ENCODE peak calls at places on chromosomes 11 and 22, in four cellular contexts. J is K562, T is transverse colon, A is spleen. L is an unnamed sample.

GRCh38 chr11:335779-336665 is 15.4 kb upstream of the IFITM3 start:
- DNase-seq in T (no peak), A (peak), J (no peak), L (peak)

GRCh38 chr11:58067685-58068084 is 36.9 kb downstream of the OR6Q1 start:
- DNase-seq in T (no peak), J (no peak), A (no peak), L (no peak)

GRCh38 chr11:100404907-100405306 is 282.2 kb upstream of the ARHGAP42 start:
- DNase-seq in J (no peak), A (peak), T (no peak), L (no peak)

GRCh38 chr11:94144233-94144632 is 15.6 kb downstream of the PANX1 start:
- DNase-seq in J (no peak), T (no peak), A (no peak), L (no peak)

GRCh38 chr11:72014761-72015320 is 16.1 kb downstream of the IL18BP start:
- DNase-seq in T (no peak), J (no peak), A (no peak), L (no peak)

GRCh38 chr11:13222285-13222684 is 55.3 kb upstream of the BMAL1 start:
- DNase-seq in J (no peak), A (no peak), T (no peak), L (no peak)

GRCh38 chr11:45180158-45180887 is 33.9 kb downstream of the PRDM11 start:
- DNase-seq in J (peak), T (peak), A (peak), L (peak)

GRCh38 chr11:65078151-65078550 is 5.7 kb downstream of the CDCA5 start:
- DNase-seq in J (peak), A (peak), T (peak), L (no peak)

GRCh38 chr11:133841279-133842043 is 3.9 kb downstream of the SPATA19 start:
- DNase-seq in A (no peak), J (no peak), T (no peak), L (no peak)

GRCh38 chr11:8671651-8672062 is 10.8 kb downstream of the TRIM66 start:
- DNase-seq in T (no peak), J (no peak), A (no peak), L (peak)

GRCh38 chr11:134938212-134938611 is 526.2 kb upstream of the B3GAT1 start:
- DNase-seq in T (no peak), A (no peak), J (no peak), L (no peak)

GRCh38 chr11:18188796-18189195 is 16.2 kb downstream of the MRGPRX4 start:
- DNase-seq in T (no peak), J (no peak), A (no peak), L (no peak)

GRCh38 chr11:69906453-69906907 is 87.3 kb upstream of the FGF3 start:
- DNase-seq in A (no peak), T (no peak), J (no peak), L (no peak)

GRCh38 chr22:46138058-46138797 is 12.1 kb upstream of the PPARA start:
- DNase-seq in A (peak), J (no peak), T (no peak), L (no peak)

GRCh38 chr11:66639066-66639813 is 737 bp downstream of the RBM4 start:
- DNase-seq in A (no peak), J (no peak), T (peak), L (peak)

GRCh38 chr22:23781533-23781932 is 5.2 kb upstream of the SMARCB1 start:
- DNase-seq in T (no peak), A (no peak), J (peak), L (no peak)

GRCh38 chr11:31500560-31500959 is 8.9 kb downstream of the IMMP1L start:
- DNase-seq in J (no peak), T (no peak), A (no peak), L (no peak)
- TF ChIP-seq POLR2AphosphoS5 in J (no peak), T (no peak), A (no peak), L (no peak)

GRCh38 chr11:1843796-1844195 is 5.0 kb downstream of the TNNI2 start:
- DNase-seq in A (peak), J (no peak), T (no peak), L (no peak)

GRCh38 chr11:1843098-1843473 is 4.3 kb downstream of the TNNI2 start:
- DNase-seq in T (no peak), J (no peak), A (peak), L (no peak)

GRCh38 chr11:1840780-1841480 is 2.1 kb downstream of the TNNI2 start:
- DNase-seq in A (peak), J (no peak), T (no peak), L (no peak)

GRCh38 chr11:1841511-1842148 is 2.8 kb downstream of the TNNI2 start:
- DNase-seq in T (no peak), J (no peak), A (peak), L (no peak)

GRCh38 chr11:1842149-1843097 is 3.6 kb downstream of the TNNI2 start:
- DNase-seq in A (peak), J (no peak), T (no peak), L (no peak)
- TF ChIP-seq POLR2A in A (no peak), J (no peak), T (no peak), L (no peak)

DNA sequence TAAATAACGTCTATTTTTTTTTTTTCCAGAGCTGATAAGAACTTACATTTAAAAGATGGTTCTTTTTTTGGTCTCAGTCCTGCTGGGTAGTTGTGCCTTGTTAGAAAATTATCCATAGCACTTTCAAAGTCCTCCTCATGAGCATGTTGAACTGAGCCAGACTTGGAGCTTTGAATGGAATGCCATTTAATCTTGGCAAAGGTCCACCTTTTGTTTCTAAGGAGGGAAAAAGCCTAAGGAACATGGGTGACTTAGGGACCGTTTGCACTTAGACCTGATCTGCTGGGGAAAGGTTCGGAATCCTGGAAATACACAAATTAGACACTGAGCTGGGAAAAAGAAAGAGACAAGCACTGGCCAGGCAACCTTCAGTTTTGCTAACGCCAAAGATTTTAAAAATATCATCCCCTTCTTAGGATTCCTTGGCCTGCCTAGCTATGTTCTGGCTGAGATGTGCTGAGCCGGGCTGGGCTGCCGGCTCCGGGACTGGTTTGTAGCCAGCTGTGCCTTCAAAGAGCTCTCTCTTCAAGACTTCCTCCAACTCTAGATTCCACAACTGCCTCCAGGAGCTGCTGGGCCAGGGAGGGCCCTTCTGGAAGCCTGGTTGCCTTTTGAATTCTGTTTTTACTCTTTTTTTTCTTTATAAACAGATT is 67.4 kb downstream of the ENDOD1 start:
- DNase-seq in T (no peak), A (no peak), J (no peak), L (peak)
- TF ChIP-seq POLR2AphosphoS5 in T (no peak), A (no peak), J (no peak), L (no peak)

DNA sequence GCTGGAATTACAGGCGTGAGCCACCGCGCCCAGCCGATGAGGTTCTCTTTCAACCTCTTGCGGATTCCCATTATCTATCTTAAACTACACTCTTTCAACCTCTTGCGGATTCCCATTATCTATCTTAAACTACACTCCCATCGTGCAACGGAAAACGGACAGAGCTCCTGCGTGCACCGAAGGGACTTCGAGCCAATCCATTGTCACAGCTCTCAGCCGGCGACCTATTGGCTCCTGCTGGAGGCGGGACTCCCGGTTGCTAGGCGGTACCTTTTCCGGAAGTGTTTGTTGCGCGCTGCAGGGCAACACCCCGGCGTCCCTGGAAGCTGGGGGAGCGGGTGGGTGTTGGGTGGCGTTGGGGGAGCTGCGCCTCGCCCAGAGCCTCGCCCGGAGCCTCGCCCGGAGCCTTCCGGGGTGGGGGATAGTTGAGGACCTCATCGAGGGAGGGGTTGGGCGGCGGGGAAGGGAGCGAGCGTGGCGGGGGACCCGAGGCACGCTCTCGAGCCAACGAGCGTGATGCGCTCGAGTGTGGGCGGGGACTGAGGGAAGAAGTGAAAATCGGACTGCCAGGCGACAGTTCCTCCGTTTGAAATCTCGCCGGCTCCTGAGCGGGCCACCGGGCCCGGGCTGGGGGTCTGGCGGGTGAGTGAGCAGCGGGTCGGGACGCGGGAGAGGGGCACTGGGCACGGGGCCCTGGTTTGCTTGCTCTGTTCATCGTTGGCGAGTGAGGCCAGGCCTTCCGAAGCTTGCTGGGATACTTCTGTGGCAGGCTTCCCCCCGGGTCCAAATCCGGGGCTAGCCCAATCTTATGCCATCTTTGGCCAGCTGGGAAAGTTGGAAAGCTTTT is at the start of gene CEP164:
- DNase-seq in J (peak), T (peak), A (peak), L (peak)
- TF ChIP-seq POLR2A in J (peak), T (peak), A (peak), L (peak)

DNA sequence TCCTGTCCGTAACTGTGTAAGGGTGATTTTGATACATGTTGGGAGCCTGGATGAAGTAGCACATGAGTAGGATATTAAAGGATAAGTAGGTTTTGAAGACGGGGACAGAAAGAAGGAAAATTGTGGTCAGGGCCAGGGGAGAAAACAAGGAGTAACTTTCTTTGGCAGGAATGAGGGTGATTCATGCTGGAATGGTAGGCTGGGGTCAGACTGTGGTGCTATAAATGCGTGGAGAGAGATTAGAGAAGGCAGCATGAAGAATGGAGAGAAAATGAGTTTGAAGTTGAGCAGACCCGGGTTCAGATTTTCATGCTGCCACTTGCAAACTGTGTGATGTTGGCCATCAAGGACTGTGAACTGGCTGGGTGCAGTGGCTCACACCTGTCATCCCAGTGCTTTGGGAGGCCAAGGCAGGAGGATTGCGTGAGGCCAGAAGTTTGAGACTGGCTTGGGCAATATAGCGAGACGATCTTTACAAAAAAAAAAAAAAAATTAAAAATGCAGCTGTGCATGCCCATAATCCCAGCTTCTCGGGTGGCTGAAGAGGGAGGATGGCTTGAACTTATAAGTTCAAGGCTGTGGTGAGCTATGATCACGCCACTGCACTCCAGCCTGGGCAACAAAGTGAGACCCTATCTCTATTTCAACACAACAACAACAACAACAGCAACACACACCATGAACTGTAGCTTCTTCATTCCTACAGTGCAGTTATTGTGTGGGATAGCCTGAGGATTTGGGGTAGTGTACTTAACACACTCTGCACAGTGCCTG is 22.3 kb downstream of the ZBTB16 start:
- DNase-seq in T (no peak), A (no peak), J (no peak), L (peak)
- TF ChIP-seq POLR2AphosphoS5 in T (no peak), A (no peak), J (no peak), L (peak)

DNA sequence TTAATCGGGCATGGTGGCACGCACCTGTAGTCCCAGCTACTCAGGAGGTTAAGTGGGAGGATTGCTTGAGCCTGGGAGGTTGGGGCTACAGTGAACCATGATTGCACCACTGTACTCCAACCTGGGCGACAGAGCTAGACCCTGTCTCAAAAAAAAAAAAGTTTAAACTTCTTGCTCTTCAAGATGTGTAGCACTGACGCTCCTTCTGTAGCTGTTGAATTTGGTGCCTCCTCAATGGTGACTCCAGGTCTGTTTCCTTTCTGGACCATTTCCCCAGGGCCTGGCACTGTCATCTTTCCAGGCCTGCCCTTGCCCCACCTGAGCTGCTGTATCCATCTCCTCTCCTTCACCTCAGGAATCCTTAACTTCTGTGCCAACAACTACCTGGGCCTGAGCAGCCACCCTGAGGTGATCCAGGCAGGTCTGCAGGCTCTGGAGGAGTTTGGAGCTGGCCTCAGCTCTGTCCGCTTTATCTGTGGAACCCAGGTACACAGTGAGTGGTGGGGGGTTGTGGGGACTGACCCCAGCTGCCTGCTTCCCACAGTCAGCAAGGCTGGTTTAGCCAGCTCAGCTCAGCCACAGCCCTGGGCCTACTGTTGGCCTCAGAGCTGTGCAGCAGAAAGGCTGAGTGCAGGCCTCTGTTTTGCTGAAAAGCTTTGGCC is 2.1 kb downstream of the GCAT start:
- DNase-seq in T (no peak), A (no peak), J (no peak), L (no peak)
- TF ChIP-seq POLR2A in T (peak), A (no peak), J (no peak), L (no peak)

L was measured in sigmoid colon.